ENCODE peak calls at places on chromosomes 13 and 19, in ten cellular contexts. One of them, this sample, is unnamed. For H3K9me3, the result is how much of the 10 kb centered on the place peaks cover.

GRCh38 chr19:28485300-28485699 is 727.7 kb downstream of the UQCRFS1 start:
- DNase-seq in prostate gland: no peak
- DNase-seq in PC-3: no peak
- DNase-seq in fibroblast of lung: peak
- DNase-seq in effector memory CD4-positive, alpha-beta T cell: no peak
- DNase-seq in A673: no peak
- DNase-seq in heart left ventricle: no peak
- DNase-seq in mammary epithelial cell: no peak
- DNase-seq in H9: no peak
- DNase-seq in pancreas: no peak
- DNase-seq in this sample: no peak

GRCh38 chr13:80235559-80236296 is 105.2 kb downstream of the SPRY2 start:
- DNase-seq in pancreas: no peak
- DNase-seq in PC-3: peak
- DNase-seq in prostate gland: no peak
- DNase-seq in fibroblast of lung: peak
- DNase-seq in A673: peak
- DNase-seq in effector memory CD4-positive, alpha-beta T cell: no peak
- DNase-seq in mammary epithelial cell: peak
- DNase-seq in H9: no peak
- DNase-seq in heart left ventricle: no peak
- DNase-seq in this sample: no peak

GRCh38 chr13:23574421-23574820 is 4.2 kb downstream of the TNFRSF19 start:
- DNase-seq in A673: no peak
- DNase-seq in PC-3: no peak
- DNase-seq in effector memory CD4-positive, alpha-beta T cell: no peak
- DNase-seq in mammary epithelial cell: no peak
- DNase-seq in H9: no peak
- DNase-seq in pancreas: no peak
- DNase-seq in prostate gland: no peak
- DNase-seq in heart left ventricle: no peak
- DNase-seq in fibroblast of lung: no peak
- DNase-seq in this sample: no peak

GRCh38 chr19:16328824-16329482 is 4.3 kb downstream of the KLF2 start:
- DNase-seq in heart left ventricle: no peak
- DNase-seq in prostate gland: no peak
- DNase-seq in fibroblast of lung: no peak
- DNase-seq in H9: no peak
- DNase-seq in A673: no peak
- DNase-seq in pancreas: no peak
- DNase-seq in effector memory CD4-positive, alpha-beta T cell: peak
- DNase-seq in PC-3: no peak
- DNase-seq in mammary epithelial cell: no peak
- DNase-seq in this sample: peak

GRCh38 chr13:80399340-80400163 is 58.6 kb upstream of the SPRY2 start:
- DNase-seq in prostate gland: no peak
- DNase-seq in PC-3: peak
- DNase-seq in H9: no peak
- DNase-seq in A673: no peak
- DNase-seq in heart left ventricle: no peak
- DNase-seq in effector memory CD4-positive, alpha-beta T cell: no peak
- DNase-seq in mammary epithelial cell: peak
- DNase-seq in pancreas: no peak
- DNase-seq in fibroblast of lung: no peak
- DNase-seq in this sample: no peak

GRCh38 chr13:92500192-92500591 is 726.4 kb upstream of the GPC6 start:
- DNase-seq in effector memory CD4-positive, alpha-beta T cell: no peak
- DNase-seq in prostate gland: no peak
- DNase-seq in fibroblast of lung: no peak
- DNase-seq in pancreas: no peak
- DNase-seq in H9: no peak
- DNase-seq in PC-3: no peak
- DNase-seq in mammary epithelial cell: no peak
- DNase-seq in heart left ventricle: no peak
- DNase-seq in A673: no peak
- DNase-seq in this sample: no peak

GRCh38 chr19:409006-409514 is at the start of gene C2CD4C:
- DNase-seq in H9: peak
- DNase-seq in PC-3: no peak
- DNase-seq in heart left ventricle: no peak
- DNase-seq in prostate gland: no peak
- DNase-seq in A673: peak
- DNase-seq in pancreas: peak
- DNase-seq in fibroblast of lung: no peak
- DNase-seq in mammary epithelial cell: no peak
- DNase-seq in effector memory CD4-positive, alpha-beta T cell: no peak
- DNase-seq in this sample: no peak

GRCh38 chr13:38990693-38991092 is at the start of gene STOML3:
- DNase-seq in heart left ventricle: no peak
- DNase-seq in fibroblast of lung: no peak
- DNase-seq in PC-3: no peak
- DNase-seq in effector memory CD4-positive, alpha-beta T cell: no peak
- DNase-seq in pancreas: no peak
- DNase-seq in prostate gland: no peak
- DNase-seq in A673: peak
- DNase-seq in mammary epithelial cell: no peak
- DNase-seq in H9: no peak
- DNase-seq in this sample: no peak

GRCh38 chr13:41649659-41650058 is 192.3 kb downstream of the RGCC start:
- DNase-seq in pancreas: no peak
- DNase-seq in mammary epithelial cell: no peak
- DNase-seq in heart left ventricle: no peak
- DNase-seq in A673: peak
- DNase-seq in effector memory CD4-positive, alpha-beta T cell: no peak
- DNase-seq in fibroblast of lung: peak
- DNase-seq in PC-3: peak
- DNase-seq in H9: no peak
- DNase-seq in prostate gland: no peak
- DNase-seq in this sample: no peak

GRCh38 chr13:47594833-47595232 is 406.2 kb downstream of the SUCLA2 start:
- DNase-seq in fibroblast of lung: peak
- DNase-seq in mammary epithelial cell: peak
- DNase-seq in PC-3: peak
- DNase-seq in effector memory CD4-positive, alpha-beta T cell: no peak
- DNase-seq in A673: no peak
- DNase-seq in heart left ventricle: no peak
- DNase-seq in pancreas: no peak
- DNase-seq in prostate gland: no peak
- DNase-seq in H9: peak
- DNase-seq in this sample: no peak

GRCh38 chr19:55720214-55720746 is 17.9 kb downstream of the NLRP9 start:
- DNase-seq in mammary epithelial cell: no peak
- DNase-seq in A673: no peak
- DNase-seq in prostate gland: no peak
- DNase-seq in H9: no peak
- DNase-seq in fibroblast of lung: no peak
- DNase-seq in pancreas: no peak
- DNase-seq in PC-3: no peak
- DNase-seq in heart left ventricle: no peak
- DNase-seq in effector memory CD4-positive, alpha-beta T cell: no peak
- DNase-seq in this sample: no peak

GRCh38 chr19:55716531-55716930 is 21.7 kb downstream of the NLRP9 start:
- DNase-seq in mammary epithelial cell: no peak
- DNase-seq in effector memory CD4-positive, alpha-beta T cell: no peak
- DNase-seq in A673: no peak
- DNase-seq in pancreas: no peak
- DNase-seq in H9: no peak
- DNase-seq in fibroblast of lung: no peak
- DNase-seq in prostate gland: no peak
- DNase-seq in PC-3: no peak
- DNase-seq in heart left ventricle: no peak
- DNase-seq in this sample: no peak

GRCh38 chr19:55717251-55717650 is 21.0 kb downstream of the NLRP9 start:
- DNase-seq in mammary epithelial cell: no peak
- DNase-seq in prostate gland: no peak
- DNase-seq in fibroblast of lung: no peak
- DNase-seq in effector memory CD4-positive, alpha-beta T cell: no peak
- DNase-seq in heart left ventricle: no peak
- DNase-seq in H9: no peak
- DNase-seq in pancreas: no peak
- DNase-seq in A673: no peak
- DNase-seq in PC-3: no peak
- DNase-seq in this sample: no peak

GRCh38 chr19:55723491-55723890 is 14.7 kb downstream of the NLRP9 start:
- DNase-seq in pancreas: no peak
- DNase-seq in fibroblast of lung: no peak
- DNase-seq in prostate gland: no peak
- DNase-seq in heart left ventricle: no peak
- DNase-seq in A673: no peak
- DNase-seq in mammary epithelial cell: no peak
- DNase-seq in PC-3: no peak
- DNase-seq in H9: no peak
- DNase-seq in effector memory CD4-positive, alpha-beta T cell: no peak
- DNase-seq in this sample: no peak

GRCh38 chr19:55720801-55721200 is 17.4 kb downstream of the NLRP9 start:
- DNase-seq in PC-3: no peak
- DNase-seq in fibroblast of lung: no peak
- DNase-seq in pancreas: no peak
- DNase-seq in A673: no peak
- DNase-seq in H9: no peak
- DNase-seq in effector memory CD4-positive, alpha-beta T cell: no peak
- DNase-seq in prostate gland: no peak
- DNase-seq in mammary epithelial cell: no peak
- DNase-seq in heart left ventricle: no peak
- DNase-seq in this sample: no peak
- H3K9me3 ChIP-seq in PC-3: under half
- H3K9me3 ChIP-seq in fibroblast of lung: under half
- H3K9me3 ChIP-seq in pancreas: under half
- H3K9me3 ChIP-seq in A673: under half
- H3K9me3 ChIP-seq in H9: half or more
- H3K9me3 ChIP-seq in effector memory CD4-positive, alpha-beta T cell: under half
- H3K9me3 ChIP-seq in prostate gland: under half
- H3K9me3 ChIP-seq in mammary epithelial cell: under half
- H3K9me3 ChIP-seq in heart left ventricle: under half
- H3K9me3 ChIP-seq in this sample: under half

DNA sequence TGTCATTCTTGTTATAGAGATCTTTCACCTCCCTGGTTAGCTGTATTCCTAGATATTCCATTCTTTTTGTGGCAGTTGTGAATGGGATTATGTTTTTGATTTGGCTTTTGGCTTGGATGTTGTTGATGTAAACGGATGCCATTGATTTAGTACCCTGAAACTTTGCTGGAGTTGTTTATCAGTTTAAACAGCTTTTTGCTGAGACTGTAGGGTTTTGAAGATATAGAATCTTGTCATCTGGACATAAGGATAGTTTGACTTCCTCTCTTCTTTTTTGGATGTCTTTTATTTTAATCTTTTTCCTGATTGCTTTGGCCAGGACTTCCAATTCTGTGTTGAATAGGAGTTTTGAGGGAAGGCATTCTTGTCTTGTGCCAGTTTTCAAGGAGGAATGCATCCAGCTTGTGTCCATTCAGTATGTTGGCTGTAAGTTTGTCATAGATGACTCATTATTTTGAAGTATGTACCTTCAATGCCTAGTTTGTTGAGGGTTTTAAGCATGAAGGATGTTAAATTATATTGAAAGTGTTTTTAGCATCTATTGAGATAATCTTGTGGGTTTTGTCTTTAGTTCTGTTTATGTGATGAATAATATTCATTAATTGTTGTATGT is 16.8 kb downstream of the ZNF431 start:
- DNase-seq in fibroblast of lung: peak
- DNase-seq in mammary epithelial cell: peak
- DNase-seq in pancreas: no peak
- DNase-seq in PC-3: peak
- DNase-seq in effector memory CD4-positive, alpha-beta T cell: no peak
- DNase-seq in H9: no peak
- DNase-seq in heart left ventricle: no peak
- DNase-seq in prostate gland: no peak
- DNase-seq in A673: no peak
- DNase-seq in this sample: no peak
- H3K9me3 ChIP-seq in fibroblast of lung: under half
- H3K9me3 ChIP-seq in mammary epithelial cell: under half
- H3K9me3 ChIP-seq in pancreas: under half
- H3K9me3 ChIP-seq in PC-3: under half
- H3K9me3 ChIP-seq in effector memory CD4-positive, alpha-beta T cell: under half
- H3K9me3 ChIP-seq in H9: under half
- H3K9me3 ChIP-seq in heart left ventricle: under half
- H3K9me3 ChIP-seq in prostate gland: under half
- H3K9me3 ChIP-seq in A673: under half
- H3K9me3 ChIP-seq in this sample: under half

GRCh38 chr13:32622827-32623226 is 36.6 kb downstream of the PDS5B start:
- DNase-seq in prostate gland: no peak
- DNase-seq in heart left ventricle: no peak
- DNase-seq in pancreas: no peak
- DNase-seq in effector memory CD4-positive, alpha-beta T cell: no peak
- DNase-seq in A673: no peak
- DNase-seq in mammary epithelial cell: no peak
- DNase-seq in PC-3: no peak
- DNase-seq in H9: no peak
- DNase-seq in fibroblast of lung: no peak
- DNase-seq in this sample: no peak
- H3K9me3 ChIP-seq in prostate gland: under half
- H3K9me3 ChIP-seq in heart left ventricle: under half
- H3K9me3 ChIP-seq in pancreas: under half
- H3K9me3 ChIP-seq in effector memory CD4-positive, alpha-beta T cell: under half
- H3K9me3 ChIP-seq in A673: under half
- H3K9me3 ChIP-seq in mammary epithelial cell: under half
- H3K9me3 ChIP-seq in PC-3: under half
- H3K9me3 ChIP-seq in H9: under half
- H3K9me3 ChIP-seq in fibroblast of lung: under half
- H3K9me3 ChIP-seq in this sample: under half

GRCh38 chr19:1551068-1552040 is 16.8 kb downstream of the MEX3D start:
- DNase-seq in prostate gland: no peak
- DNase-seq in A673: no peak
- DNase-seq in mammary epithelial cell: no peak
- DNase-seq in effector memory CD4-positive, alpha-beta T cell: no peak
- DNase-seq in pancreas: no peak
- DNase-seq in H9: no peak
- DNase-seq in heart left ventricle: no peak
- DNase-seq in PC-3: no peak
- DNase-seq in fibroblast of lung: no peak
- DNase-seq in this sample: no peak

GRCh38 chr19:1554968-1555801 is 12.9 kb downstream of the MEX3D start:
- DNase-seq in fibroblast of lung: no peak
- DNase-seq in mammary epithelial cell: no peak
- DNase-seq in prostate gland: no peak
- DNase-seq in A673: no peak
- DNase-seq in pancreas: peak
- DNase-seq in PC-3: no peak
- DNase-seq in effector memory CD4-positive, alpha-beta T cell: no peak
- DNase-seq in H9: no peak
- DNase-seq in heart left ventricle: no peak
- DNase-seq in this sample: no peak

GRCh38 chr19:1555802-1556638 is 12.1 kb downstream of the MEX3D start:
- DNase-seq in prostate gland: no peak
- DNase-seq in fibroblast of lung: no peak
- DNase-seq in mammary epithelial cell: no peak
- DNase-seq in H9: no peak
- DNase-seq in A673: no peak
- DNase-seq in effector memory CD4-positive, alpha-beta T cell: no peak
- DNase-seq in PC-3: no peak
- DNase-seq in heart left ventricle: no peak
- DNase-seq in pancreas: peak
- DNase-seq in this sample: no peak

GRCh38 chr19:1556639-1557070 is 11.5 kb downstream of the MEX3D start:
- DNase-seq in mammary epithelial cell: no peak
- DNase-seq in A673: no peak
- DNase-seq in prostate gland: no peak
- DNase-seq in PC-3: no peak
- DNase-seq in H9: no peak
- DNase-seq in fibroblast of lung: no peak
- DNase-seq in effector memory CD4-positive, alpha-beta T cell: no peak
- DNase-seq in pancreas: peak
- DNase-seq in heart left ventricle: no peak
- DNase-seq in this sample: no peak

GRCh38 chr19:1553415-1553814 is 14.7 kb downstream of the MEX3D start:
- DNase-seq in fibroblast of lung: no peak
- DNase-seq in A673: no peak
- DNase-seq in effector memory CD4-positive, alpha-beta T cell: no peak
- DNase-seq in heart left ventricle: no peak
- DNase-seq in mammary epithelial cell: no peak
- DNase-seq in PC-3: no peak
- DNase-seq in pancreas: no peak
- DNase-seq in prostate gland: no peak
- DNase-seq in H9: no peak
- DNase-seq in this sample: no peak
- H3K9me3 ChIP-seq in fibroblast of lung: under half
- H3K9me3 ChIP-seq in A673: under half
- H3K9me3 ChIP-seq in effector memory CD4-positive, alpha-beta T cell: under half
- H3K9me3 ChIP-seq in heart left ventricle: under half
- H3K9me3 ChIP-seq in mammary epithelial cell: under half
- H3K9me3 ChIP-seq in PC-3: under half
- H3K9me3 ChIP-seq in pancreas: under half
- H3K9me3 ChIP-seq in prostate gland: under half
- H3K9me3 ChIP-seq in H9: under half
- H3K9me3 ChIP-seq in this sample: under half